ENCODE peak calls at places on chromosomes 1 and 21, in five cellular contexts. K, Y, P, L and T are unnamed samples.

GRCh38 chr1:5947071-5947821 is 45.0 kb downstream of the NPHP4 start:
- DNase-seq in L (no peak), P (no peak), K (no peak), Y (no peak), T (no peak)

GRCh38 chr21:38965910-38966504 is 160.3 kb downstream of the ETS2 start:
- DNase-seq in P (no peak), K (peak), Y (no peak), L (no peak), T (no peak)

GRCh38 chr1:55534565-55535091 is 319.5 kb upstream of the USP24 start:
- DNase-seq in P (no peak), K (no peak), Y (no peak), L (no peak), T (no peak)

GRCh38 chr1:210937846-210938245 is 196.1 kb downstream of the KCNH1 start:
- DNase-seq in P (no peak), L (no peak), Y (no peak), K (no peak), T (no peak)

GRCh38 chr21:35204125-35204524 is 155.0 kb upstream of the RUNX1 start:
- DNase-seq in L (no peak), Y (no peak), P (no peak), K (no peak), T (no peak)

GRCh38 chr1:9652379-9653194 is 1.1 kb downstream of the PIK3CD start:
- DNase-seq in P (peak), L (peak), K (peak), Y (peak), T (no peak)

GRCh38 chr1:6280761-6281451 is 20.0 kb upstream of the GPR153 start:
- DNase-seq in P (no peak), K (no peak), L (no peak), Y (no peak), T (no peak)

GRCh38 chr1:94334156-94334555 is 84.0 kb upstream of the ABCD3 start:
- DNase-seq in L (no peak), P (no peak), K (no peak), Y (no peak), T (no peak)

GRCh38 chr1:103513720-103514119 is 11.8 kb upstream of the RNPC3 start:
- DNase-seq in Y (no peak), L (no peak), P (no peak), K (no peak), T (no peak)

GRCh38 chr1:145720556-145720877 is 1.2 kb downstream of the CD160 start:
- DNase-seq in Y (no peak), K (no peak), L (no peak), P (no peak), T (no peak)

GRCh38 chr1:19737413-19737812 is 62.3 kb downstream of the TMCO4 start:
- DNase-seq in Y (no peak), K (no peak), L (no peak), P (no peak), T (no peak)

GRCh38 chr1:166796620-166797236 is 42.5 kb upstream of the POGK start:
- DNase-seq in L (no peak), P (no peak), K (no peak), Y (no peak), T (no peak)

GRCh38 chr1:72915581-72915980 is 633.2 kb upstream of the NEGR1 start:
- DNase-seq in Y (no peak), K (peak), L (no peak), P (no peak), T (no peak)